ENCODE peak calls at places on chromosome 5, in nine cellular contexts. One of them, this sample, is unnamed.

GRCh38 chr5:88813805-88814584 is 69.0 kb downstream of the MEF2C start:
- DNase-seq in HCT116: no peak
- DNase-seq in fibroblast of lung: no peak
- DNase-seq in mammary epithelial cell: no peak
- DNase-seq in PC-9: no peak
- DNase-seq in hepatocyte: no peak
- DNase-seq in GM23248: no peak
- DNase-seq in GM12878: no peak
- DNase-seq in astrocyte: no peak
- DNase-seq in this sample: peak; percentile 46

GRCh38 chr5:173498286-173498685 is 118.2 kb downstream of the BOD1 start:
- DNase-seq in HCT116: no peak
- DNase-seq in fibroblast of lung: peak; percentile 92
- DNase-seq in mammary epithelial cell: no peak
- DNase-seq in PC-9: peak; percentile 88
- DNase-seq in hepatocyte: peak; percentile 42
- DNase-seq in GM23248: peak; percentile 68
- DNase-seq in GM12878: no peak
- DNase-seq in astrocyte: peak; percentile 93
- DNase-seq in this sample: no peak

GRCh38 chr5:123438244-123438643 is 15.0 kb upstream of the CEP120 start:
- DNase-seq in HCT116: no peak
- DNase-seq in fibroblast of lung: no peak
- DNase-seq in mammary epithelial cell: no peak
- DNase-seq in PC-9: no peak
- DNase-seq in hepatocyte: no peak
- DNase-seq in GM23248: no peak
- DNase-seq in GM12878: no peak
- DNase-seq in astrocyte: no peak
- DNase-seq in this sample: no peak

GRCh38 chr5:142805339-142805738 is 35.2 kb downstream of the ARHGAP26 start:
- DNase-seq in HCT116: no peak
- DNase-seq in fibroblast of lung: no peak
- DNase-seq in mammary epithelial cell: no peak
- DNase-seq in PC-9: no peak
- DNase-seq in hepatocyte: no peak
- DNase-seq in GM23248: no peak
- DNase-seq in GM12878: no peak
- DNase-seq in astrocyte: no peak
- DNase-seq in this sample: no peak

GRCh38 chr5:111389390-111390082 is 122.8 kb downstream of the STARD4 start:
- DNase-seq in HCT116: peak; percentile 31
- DNase-seq in fibroblast of lung: peak; percentile 87
- DNase-seq in mammary epithelial cell: peak; percentile 94
- DNase-seq in PC-9: no peak
- DNase-seq in hepatocyte: no peak
- DNase-seq in GM23248: peak; percentile 94
- DNase-seq in GM12878: no peak
- DNase-seq in astrocyte: peak; percentile 81
- DNase-seq in this sample: peak; percentile 64

GRCh38 chr5:174320051-174320450 is 274.5 kb downstream of the NSG2 start:
- DNase-seq in HCT116: no peak
- DNase-seq in fibroblast of lung: no peak
- DNase-seq in mammary epithelial cell: no peak
- DNase-seq in PC-9: no peak
- DNase-seq in hepatocyte: no peak
- DNase-seq in GM23248: no peak
- DNase-seq in GM12878: no peak
- DNase-seq in astrocyte: no peak
- DNase-seq in this sample: no peak

GRCh38 chr5:143495823-143496275 is 92.4 kb upstream of the NR3C1 start:
- DNase-seq in HCT116: no peak
- DNase-seq in fibroblast of lung: peak; percentile 73
- DNase-seq in mammary epithelial cell: peak; percentile 87
- DNase-seq in PC-9: peak; percentile 58
- DNase-seq in hepatocyte: no peak
- DNase-seq in GM23248: peak; percentile 90
- DNase-seq in GM12878: no peak
- DNase-seq in astrocyte: peak; percentile 67
- DNase-seq in this sample: peak; percentile 69

GRCh38 chr5:81202652-81203051 is 30.5 kb upstream of the CKMT2 start:
- DNase-seq in HCT116: no peak
- DNase-seq in fibroblast of lung: no peak
- DNase-seq in mammary epithelial cell: no peak
- DNase-seq in PC-9: no peak
- DNase-seq in hepatocyte: no peak
- DNase-seq in GM23248: no peak
- DNase-seq in GM12878: no peak
- DNase-seq in astrocyte: no peak
- DNase-seq in this sample: no peak

GRCh38 chr5:166722939-166723338 is 1568.5 kb upstream of the WWC1 start:
- DNase-seq in HCT116: no peak
- DNase-seq in fibroblast of lung: peak; percentile 58
- DNase-seq in mammary epithelial cell: peak; percentile 86
- DNase-seq in PC-9: no peak
- DNase-seq in hepatocyte: peak; percentile 10
- DNase-seq in GM23248: peak; percentile 2
- DNase-seq in GM12878: no peak
- DNase-seq in astrocyte: peak; percentile 44
- DNase-seq in this sample: peak; percentile 32

GRCh38 chr5:103120607-103121200 is 603 bp downstream of the PPIP5K2 start:
- DNase-seq in HCT116: no peak
- DNase-seq in fibroblast of lung: peak; percentile 19
- DNase-seq in mammary epithelial cell: peak; percentile 9
- DNase-seq in PC-9: no peak
- DNase-seq in hepatocyte: peak; percentile 23
- DNase-seq in GM23248: peak; percentile 44
- DNase-seq in GM12878: no peak
- DNase-seq in astrocyte: peak; percentile 16
- DNase-seq in this sample: peak; percentile 30

DNA sequence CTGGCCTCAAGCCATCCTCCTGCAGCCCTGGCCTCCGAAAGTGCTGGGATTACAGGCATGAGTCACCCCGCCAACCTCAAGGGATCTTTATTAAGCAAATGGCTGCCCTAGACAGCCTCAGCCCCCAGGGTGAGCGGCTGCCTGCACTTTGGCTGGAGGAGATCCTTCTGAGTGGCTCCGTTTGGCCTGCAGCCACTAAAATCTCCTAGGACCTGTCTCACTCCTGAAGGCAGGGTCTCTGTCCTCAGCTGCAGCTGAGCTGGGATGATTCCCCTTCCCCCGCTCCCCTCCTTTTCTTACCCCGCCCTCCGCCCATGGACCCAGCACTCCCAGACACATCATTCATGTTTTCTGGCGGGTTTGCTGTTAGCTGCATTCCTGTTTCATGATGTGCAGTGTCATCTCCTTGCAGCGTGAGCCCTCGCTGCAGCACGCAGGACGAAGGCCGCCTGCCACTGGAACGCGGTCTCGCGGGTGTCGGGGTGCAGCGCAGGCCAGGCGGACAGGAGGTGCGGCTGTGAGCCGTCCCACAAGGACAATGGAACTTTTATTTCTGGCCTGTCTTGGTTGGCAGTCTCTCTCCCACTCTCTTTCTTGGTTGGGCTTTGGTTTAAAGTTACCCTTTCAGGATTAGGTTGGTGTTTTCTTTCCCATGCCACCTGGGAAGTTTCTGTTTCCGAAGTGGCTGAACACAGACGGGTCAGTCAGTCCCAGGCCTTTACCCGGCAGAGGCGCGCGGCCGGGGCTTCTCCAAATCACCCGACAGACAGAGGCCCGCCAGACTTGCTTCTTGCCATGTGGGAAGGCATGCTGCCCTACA is 137.1 kb downstream of the FOXD1 start:
- DNase-seq in HCT116: no peak
- DNase-seq in fibroblast of lung: peak; percentile 97
- DNase-seq in mammary epithelial cell: peak; percentile 85
- DNase-seq in PC-9: no peak
- DNase-seq in hepatocyte: peak; percentile 63
- DNase-seq in GM23248: peak; percentile 95
- DNase-seq in GM12878: no peak
- DNase-seq in astrocyte: peak; percentile 93
- DNase-seq in this sample: peak; percentile 47
- H2AFZ ChIP-seq in HCT116: peak overlapping the region; percentile 26
- H2AFZ ChIP-seq in fibroblast of lung: peak overlapping the region; percentile 43
- H2AFZ ChIP-seq in mammary epithelial cell: peak overlapping the region; percentile 93
- H2AFZ ChIP-seq in PC-9: no peak overlapping the region
- H2AFZ ChIP-seq in hepatocyte: no peak overlapping the region
- H2AFZ ChIP-seq in GM23248: peak overlapping the region; percentile 78
- H2AFZ ChIP-seq in GM12878: no peak overlapping the region
- H2AFZ ChIP-seq in astrocyte: peak overlapping the region; percentile 57
- H2AFZ ChIP-seq in this sample: no peak overlapping the region

GRCh38 chr5:139638090-139638735 is 9.9 kb upstream of the CXXC5 start:
- DNase-seq in HCT116: no peak
- DNase-seq in fibroblast of lung: peak; percentile 76
- DNase-seq in mammary epithelial cell: no peak
- DNase-seq in PC-9: peak; percentile 75
- DNase-seq in hepatocyte: peak; percentile 85
- DNase-seq in GM23248: peak; percentile 92
- DNase-seq in GM12878: no peak
- DNase-seq in astrocyte: peak; percentile 65
- DNase-seq in this sample: peak; percentile 73
- H4K20me1 ChIP-seq in HCT116: no peaks in the 10 kb centered on the region
- H4K20me1 ChIP-seq in fibroblast of lung: no peaks in the 10 kb centered on the region
- H4K20me1 ChIP-seq in mammary epithelial cell: no peaks in the 10 kb centered on the region
- H4K20me1 ChIP-seq in PC-9: peaks cover 3% of the 10 kb centered on the region
- H4K20me1 ChIP-seq in hepatocyte: no peaks in the 10 kb centered on the region
- H4K20me1 ChIP-seq in GM23248: no peaks in the 10 kb centered on the region
- H4K20me1 ChIP-seq in GM12878: no peaks in the 10 kb centered on the region
- H4K20me1 ChIP-seq in astrocyte: peaks cover 6% of the 10 kb centered on the region
- H4K20me1 ChIP-seq in this sample: no peaks in the 10 kb centered on the region

DNA sequence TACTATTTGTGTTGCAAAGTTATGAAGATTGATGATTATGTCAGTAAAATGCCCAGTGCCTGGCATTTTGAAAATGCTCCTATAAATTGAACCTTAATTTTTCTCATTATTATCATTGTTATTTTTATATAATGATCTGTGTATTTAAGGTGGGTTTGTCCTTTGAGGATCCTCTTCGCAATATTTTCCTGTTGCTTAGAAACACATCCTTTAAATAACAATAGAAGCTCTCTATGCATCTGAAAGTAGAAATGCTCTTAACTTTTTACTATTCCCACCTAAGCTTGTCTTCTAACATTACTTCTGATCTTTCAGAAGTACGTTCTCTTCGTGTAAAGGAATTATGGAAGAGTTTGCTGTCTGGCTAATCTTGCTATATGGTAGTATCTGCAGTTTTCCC is 214.7 kb upstream of the TLX3 start:
- DNase-seq in HCT116: no peak
- DNase-seq in fibroblast of lung: no peak
- DNase-seq in mammary epithelial cell: no peak
- DNase-seq in PC-9: no peak
- DNase-seq in hepatocyte: no peak
- DNase-seq in GM23248: no peak
- DNase-seq in GM12878: no peak
- DNase-seq in astrocyte: no peak
- DNase-seq in this sample: no peak
- TF ChIP-seq EZH2 in HCT116: no peak
- TF ChIP-seq EZH2 in fibroblast of lung: no peak
- TF ChIP-seq EZH2 in mammary epithelial cell: no peak
- TF ChIP-seq EZH2 in PC-9: no peak
- TF ChIP-seq EZH2 in hepatocyte: no peak
- TF ChIP-seq EZH2 in GM23248: no peak
- TF ChIP-seq EZH2 in GM12878: no peak
- TF ChIP-seq EZH2 in astrocyte: no peak
- TF ChIP-seq EZH2 in this sample: no peak

DNA sequence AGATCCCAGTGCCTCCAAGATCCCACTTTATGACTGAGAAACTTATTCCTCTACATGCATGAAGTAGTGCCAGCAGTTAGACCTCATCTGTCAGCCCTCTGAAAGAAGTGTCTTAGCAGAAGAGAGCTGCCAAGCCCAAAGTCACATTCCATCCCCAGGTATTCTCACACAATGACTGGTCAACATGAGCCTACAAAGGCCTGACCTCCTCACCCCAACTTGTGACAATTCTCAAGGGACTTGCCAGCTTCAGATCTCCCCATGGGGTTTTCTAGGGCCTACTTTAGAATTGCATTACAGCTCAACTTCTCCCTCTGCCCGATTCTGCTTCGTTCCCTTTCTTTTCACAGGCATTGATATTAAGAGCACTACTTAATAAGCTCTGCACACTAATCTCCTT is 393.8 kb upstream of the SLC30A5 start:
- DNase-seq in HCT116: no peak
- DNase-seq in fibroblast of lung: no peak
- DNase-seq in mammary epithelial cell: no peak
- DNase-seq in PC-9: no peak
- DNase-seq in hepatocyte: no peak
- DNase-seq in GM23248: no peak
- DNase-seq in GM12878: peak; percentile 31
- DNase-seq in astrocyte: no peak
- DNase-seq in this sample: no peak
- H2AFZ ChIP-seq in HCT116: no peak overlapping the region
- H2AFZ ChIP-seq in fibroblast of lung: no peak overlapping the region
- H2AFZ ChIP-seq in mammary epithelial cell: no peak overlapping the region
- H2AFZ ChIP-seq in PC-9: no peak overlapping the region
- H2AFZ ChIP-seq in hepatocyte: no peak overlapping the region
- H2AFZ ChIP-seq in GM23248: no peak overlapping the region
- H2AFZ ChIP-seq in GM12878: no peak overlapping the region
- H2AFZ ChIP-seq in astrocyte: no peak overlapping the region
- H2AFZ ChIP-seq in this sample: no peak overlapping the region

GRCh38 chr5:65989115-65989514 is 62.7 kb downstream of the ERBIN start:
- DNase-seq in HCT116: no peak
- DNase-seq in fibroblast of lung: no peak
- DNase-seq in mammary epithelial cell: no peak
- DNase-seq in PC-9: no peak
- DNase-seq in hepatocyte: no peak
- DNase-seq in GM23248: no peak
- DNase-seq in GM12878: no peak
- DNase-seq in astrocyte: no peak
- DNase-seq in this sample: no peak
- H4K20me1 ChIP-seq in HCT116: peaks cover 9% of the 10 kb centered on the region
- H4K20me1 ChIP-seq in fibroblast of lung: no peaks in the 10 kb centered on the region
- H4K20me1 ChIP-seq in mammary epithelial cell: peaks cover 2% of the 10 kb centered on the region
- H4K20me1 ChIP-seq in PC-9: peaks cover 57% of the 10 kb centered on the region
- H4K20me1 ChIP-seq in hepatocyte: peaks cover 50% of the 10 kb centered on the region
- H4K20me1 ChIP-seq in GM23248: peaks cover 25% of the 10 kb centered on the region
- H4K20me1 ChIP-seq in GM12878: no peaks in the 10 kb centered on the region
- H4K20me1 ChIP-seq in astrocyte: peaks cover 63% of the 10 kb centered on the region
- H4K20me1 ChIP-seq in this sample: no peaks in the 10 kb centered on the region

GRCh38 chr5:137533963-137534362 is 34.8 kb upstream of the SPOCK1 start:
- DNase-seq in HCT116: no peak
- DNase-seq in fibroblast of lung: no peak
- DNase-seq in mammary epithelial cell: no peak
- DNase-seq in PC-9: no peak
- DNase-seq in hepatocyte: no peak
- DNase-seq in GM23248: no peak
- DNase-seq in GM12878: no peak
- DNase-seq in astrocyte: no peak
- DNase-seq in this sample: no peak

DNA sequence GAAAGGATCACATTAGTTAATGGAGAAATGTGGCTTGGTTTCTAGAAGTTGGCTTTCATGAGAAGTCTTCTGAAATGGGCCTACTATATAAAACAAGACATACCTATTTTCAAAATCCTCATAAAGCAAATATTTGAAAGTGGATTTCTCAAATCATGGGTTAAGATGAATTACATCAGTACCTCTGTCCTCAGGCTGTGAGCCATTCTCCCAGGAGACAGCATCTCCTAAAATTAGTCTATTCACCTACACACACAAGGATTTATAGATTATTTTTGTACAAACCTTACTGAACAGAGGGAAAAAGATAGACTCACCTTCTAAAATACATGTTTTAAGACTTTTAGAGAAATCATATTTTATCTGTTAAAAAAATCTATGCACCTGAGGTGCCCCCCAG is 32.1 kb upstream of the SPOCK1 start:
- DNase-seq in HCT116: no peak
- DNase-seq in fibroblast of lung: no peak
- DNase-seq in mammary epithelial cell: no peak
- DNase-seq in PC-9: no peak
- DNase-seq in hepatocyte: no peak
- DNase-seq in GM23248: no peak
- DNase-seq in GM12878: no peak
- DNase-seq in astrocyte: no peak
- DNase-seq in this sample: no peak
- TF ChIP-seq EZH2 in HCT116: no peak
- TF ChIP-seq EZH2 in fibroblast of lung: no peak
- TF ChIP-seq EZH2 in mammary epithelial cell: no peak
- TF ChIP-seq EZH2 in PC-9: no peak
- TF ChIP-seq EZH2 in hepatocyte: no peak
- TF ChIP-seq EZH2 in GM23248: no peak
- TF ChIP-seq EZH2 in GM12878: no peak
- TF ChIP-seq EZH2 in astrocyte: no peak
- TF ChIP-seq EZH2 in this sample: no peak

This sample was measured in PC-3.